ENCODE peak calls at places on chromosome 9, in seven cellular contexts. S is heart left ventricle, V is ovary, Q is SJSA1, U is A549, C is neural progenitor cell, X is cardiac muscle cell. N is an unnamed sample. For H3K4me1, the result is how much of the 10 kb centered on the place peaks cover.

GRCh38 chr9:70257991-70258691 is 637 bp upstream of the SMC5 start:
- DNase-seq in X (peak), U (no peak), C (peak), V (peak), S (peak), Q (no peak), N (peak)

GRCh38 chr9:105656131-105656921 is 5.9 kb upstream of the TAL2 start:
- DNase-seq in X (peak), V (no peak), S (peak), C (peak), Q (peak), U (peak), N (no peak)

GRCh38 chr9:88781500-88782391 is 209.5 kb upstream of the S1PR3 start:
- DNase-seq in Q (peak), U (no peak), X (peak), V (peak), S (peak), C (peak), N (peak)

GRCh38 chr9:489198-490197 is 274.8 kb downstream of the DOCK8 start:
- DNase-seq in X (no peak), S (no peak), V (no peak), C (no peak), U (no peak), Q (no peak), N (no peak)

GRCh38 chr9:109005678-109006077 is 7.6 kb downstream of the CTNNAL1 start:
- DNase-seq in X (no peak), Q (no peak), U (no peak), S (no peak), C (no peak), V (no peak), N (no peak)

GRCh38 chr9:97565262-97565661 is 63.8 kb downstream of the TMOD1 start:
- DNase-seq in V (no peak), Q (no peak), U (no peak), S (no peak), X (no peak), C (no peak), N (peak)

GRCh38 chr9:29212590-29213373 is 1639.5 kb upstream of the C9orf72 start:
- DNase-seq in U (peak), V (no peak), X (peak), C (peak), S (no peak), Q (no peak), N (no peak)

GRCh38 chr9:106419737-106420136 is 443.2 kb upstream of the ZNF462 start:
- DNase-seq in V (no peak), X (no peak), U (no peak), S (no peak), Q (peak), C (no peak), N (no peak)

GRCh38 chr9:137387034-137387890 is 35.7 kb downstream of the EXD3 start:
- DNase-seq in Q (no peak), S (peak), C (peak), V (no peak), X (no peak), U (no peak), N (no peak)

GRCh38 chr9:116497081-116497480 is 190.0 kb upstream of the TRIM32 start:
- DNase-seq in X (no peak), Q (no peak), U (no peak), C (no peak), S (peak), V (no peak), N (no peak)

GRCh38 chr9:137191691-137192447 is 3.4 kb downstream of the SSNA1 start:
- DNase-seq in V (no peak), Q (no peak), C (no peak), U (no peak), X (no peak), S (no peak), N (no peak)

GRCh38 chr9:70352356-70352755 is 62.1 kb downstream of the KLF9 start:
- DNase-seq in Q (no peak), U (no peak), S (no peak), V (no peak), X (no peak), C (no peak), N (no peak)

GRCh38 chr9:29449294-29449693 is 1876.0 kb upstream of the C9orf72 start:
- DNase-seq in S (no peak), V (no peak), Q (no peak), U (no peak), C (no peak), X (no peak), N (no peak)

GRCh38 chr9:20466328-20467008 is 155.8 kb downstream of the MLLT3 start:
- DNase-seq in U (no peak), S (no peak), X (no peak), Q (no peak), C (no peak), V (no peak), N (no peak)

GRCh38 chr9:108582716-108583115 is 273.1 kb downstream of the ACTL7B start:
- DNase-seq in C (no peak), V (no peak), U (no peak), S (no peak), X (no peak), Q (no peak), N (no peak)

GRCh38 chr9:95852059-95853032 is 23.1 kb upstream of the ERCC6L2 start:
- DNase-seq in S (no peak), U (peak), X (no peak), Q (peak), V (no peak), C (no peak), N (no peak)

GRCh38 chr9:36036253-36036779 is 397 bp upstream of the RECK start:
- DNase-seq in V (no peak), X (no peak), U (no peak), Q (no peak), S (no peak), C (no peak), N (no peak)

GRCh38 chr9:96121162-96121561 is 180.8 kb downstream of the HSD17B3 start:
- DNase-seq in S (no peak), X (no peak), U (no peak), C (no peak), V (no peak), Q (no peak), N (no peak)

GRCh38 chr9:108534741-108535140 is 321.0 kb downstream of the ACTL7B start:
- DNase-seq in S (no peak), U (no peak), X (no peak), C (no peak), Q (peak), V (no peak), N (no peak)

GRCh38 chr9:106590759-106591505 is 272.0 kb upstream of the ZNF462 start:
- DNase-seq in U (no peak), S (no peak), X (no peak), V (no peak), Q (no peak), C (no peak), N (no peak)

GRCh38 chr9:108865037-108865436 is 3.0 kb downstream of the ACTL7A start:
- DNase-seq in S (no peak), U (no peak), X (no peak), Q (no peak), V (no peak), C (no peak), N (no peak)

GRCh38 chr9:121745396-121745695 is 93.9 kb downstream of the DAB2IP start:
- DNase-seq in Q (no peak), X (no peak), U (no peak), C (no peak), S (no peak), V (no peak), N (no peak)
- H3K4me1 ChIP-seq in Q (under half), X (under half), U (under half), C (under half), S (half or more), V (under half), N (half or more)

GRCh38 chr9:93061791-93062299 is 3.3 kb downstream of the SUSD3 start:
- DNase-seq in S (no peak), V (peak), X (no peak), Q (no peak), C (peak), U (no peak), N (no peak)

GRCh38 chr9:93060746-93061259 is 2.3 kb downstream of the SUSD3 start:
- DNase-seq in X (no peak), U (no peak), Q (no peak), C (no peak), V (peak), S (no peak), N (no peak)

GRCh38 chr9:93062364-93062763 is 3.9 kb downstream of the SUSD3 start:
- DNase-seq in V (no peak), Q (no peak), X (no peak), S (no peak), C (no peak), U (no peak), N (no peak)

GRCh38 chr9:93059960-93060591 is 1.6 kb downstream of the SUSD3 start:
- DNase-seq in U (no peak), V (no peak), S (no peak), X (no peak), Q (no peak), C (no peak), N (no peak)

GRCh38 chr9:93061260-93061751 is 2.8 kb downstream of the SUSD3 start:
- DNase-seq in S (no peak), V (peak), Q (no peak), U (no peak), X (no peak), C (no peak), N (no peak)
- H3K4me1 ChIP-seq in S (under half), V (under half), Q (under half), U (under half), X (under half), C (under half), N (under half)

DNA sequence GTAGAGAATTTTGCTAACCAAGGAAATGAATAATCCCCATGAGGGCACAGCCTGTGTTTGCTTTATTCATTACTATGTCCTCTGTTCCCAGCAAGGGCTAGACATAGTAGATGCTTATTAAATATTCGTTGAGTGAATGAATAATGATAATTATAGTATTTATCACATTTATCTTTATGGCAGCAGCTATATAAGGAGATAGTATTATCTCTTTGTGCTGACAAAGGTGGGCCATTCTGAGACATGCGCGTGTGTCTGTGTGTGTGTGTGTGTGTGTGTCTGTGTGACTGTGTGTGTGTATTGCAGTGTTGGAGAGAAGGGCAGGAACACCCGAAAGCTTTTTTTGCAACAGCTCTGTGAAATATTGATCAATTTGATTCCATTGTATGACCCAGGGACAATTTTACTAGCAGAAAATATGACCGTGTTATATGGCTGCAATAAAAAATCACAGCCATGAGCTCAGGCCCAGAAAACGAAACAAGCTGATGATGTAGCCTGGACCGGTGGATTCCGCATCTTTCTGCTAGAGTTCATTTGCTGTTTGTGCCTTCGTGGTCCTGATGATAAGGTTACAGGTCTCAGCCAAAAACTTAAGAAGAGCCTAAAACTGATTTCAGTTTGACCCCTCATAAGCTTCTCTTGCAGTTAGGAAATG is 39.8 kb downstream of the ZNF618 start:
- DNase-seq in Q (no peak), X (no peak), S (no peak), V (no peak), C (no peak), U (no peak), N (no peak)
- H3K4me1 ChIP-seq in Q (under half), X (under half), S (under half), V (under half), C (under half), U (under half), N (under half)

DNA sequence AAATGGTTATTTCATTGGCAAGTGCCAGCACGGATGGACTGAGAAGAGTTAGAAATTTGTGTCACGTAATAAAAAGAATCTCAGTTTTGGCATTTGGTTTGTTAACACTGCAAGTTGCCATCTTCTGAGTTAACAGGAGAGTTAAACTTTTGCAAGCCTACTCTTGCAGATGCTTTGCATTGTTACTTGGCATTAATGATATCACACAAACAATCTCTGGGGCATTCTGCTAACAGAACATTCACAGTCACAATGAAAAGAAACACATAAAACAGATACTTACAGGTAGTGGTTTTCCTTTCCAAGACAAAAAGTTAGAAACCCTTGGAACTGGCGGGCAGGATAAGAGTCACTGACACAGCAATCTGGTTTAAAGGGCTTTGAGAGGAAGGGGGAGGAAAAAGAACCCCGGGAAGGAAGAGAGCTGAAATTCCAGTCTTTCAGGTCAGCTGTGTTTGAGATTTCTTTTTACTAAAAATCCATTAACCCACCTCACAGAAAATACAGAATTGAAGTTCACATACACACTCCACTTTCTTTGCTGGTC is 524 bp downstream of the FREM1 start:
- DNase-seq in C (no peak), V (no peak), U (no peak), S (no peak), X (peak), Q (peak), N (no peak)
- H3K4me1 ChIP-seq in C (under half), V (under half), U (under half), S (under half), X (under half), Q (under half), N (under half)

GRCh38 chr9:69174645-69175487 is 789 bp downstream of the TJP2 start:
- DNase-seq in S (peak), Q (peak), U (no peak), X (peak), C (peak), V (peak), N (peak)
- H3K4me1 ChIP-seq in S (half or more), Q (under half), U (under half), X (under half), C (under half), V (under half), N (under half)

GRCh38 chr9:94150890-94151660 is 66.8 kb downstream of the PTPDC1 start:
- DNase-seq in V (no peak), S (no peak), Q (no peak), C (no peak), U (no peak), X (no peak), N (no peak)
- H3K4me1 ChIP-seq in V (under half), S (under half), Q (under half), C (under half), U (under half), X (under half), N (under half)

GRCh38 chr9:124267271-124267807 is 9.6 kb downstream of the NEK6 start:
- DNase-seq in Q (peak), U (peak), V (no peak), X (no peak), C (peak), S (no peak), N (no peak)

GRCh38 chr9:124268248-124268647 is 10.5 kb downstream of the NEK6 start:
- DNase-seq in Q (no peak), X (no peak), S (no peak), C (no peak), U (no peak), V (no peak), N (no peak)

GRCh38 chr9:124264812-124265211 is 7.1 kb downstream of the NEK6 start:
- DNase-seq in V (no peak), S (no peak), Q (no peak), C (no peak), U (no peak), X (no peak), N (no peak)

GRCh38 chr9:124266139-124266825 is 8.5 kb downstream of the NEK6 start:
- DNase-seq in S (no peak), Q (peak), U (no peak), C (no peak), V (no peak), X (no peak), N (no peak)

DNA sequence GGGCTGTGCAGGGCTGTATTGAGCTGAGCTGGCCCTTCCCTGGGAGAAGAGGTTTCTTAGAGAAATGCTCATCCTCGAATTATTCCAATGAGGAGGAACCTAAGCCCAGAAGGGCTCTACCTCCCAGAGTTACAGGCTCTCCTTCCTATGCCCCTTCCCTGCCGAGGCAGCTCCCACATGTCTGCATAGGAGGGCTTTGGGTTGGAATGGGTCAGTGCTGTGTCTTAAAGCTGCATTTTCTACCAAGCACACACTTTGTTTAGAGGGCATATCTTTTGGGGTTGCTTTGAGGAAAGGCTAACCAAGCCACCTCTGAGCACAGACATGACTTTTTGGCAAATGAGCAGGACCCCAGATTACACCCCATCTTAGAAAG is 9.1 kb downstream of the NEK6 start:
- DNase-seq in V (no peak), Q (no peak), U (no peak), S (no peak), C (no peak), X (no peak), N (no peak)
- H3K4me1 ChIP-seq in V (under half), Q (half or more), U (half or more), S (under half), C (under half), X (under half), N (half or more)

DNA sequence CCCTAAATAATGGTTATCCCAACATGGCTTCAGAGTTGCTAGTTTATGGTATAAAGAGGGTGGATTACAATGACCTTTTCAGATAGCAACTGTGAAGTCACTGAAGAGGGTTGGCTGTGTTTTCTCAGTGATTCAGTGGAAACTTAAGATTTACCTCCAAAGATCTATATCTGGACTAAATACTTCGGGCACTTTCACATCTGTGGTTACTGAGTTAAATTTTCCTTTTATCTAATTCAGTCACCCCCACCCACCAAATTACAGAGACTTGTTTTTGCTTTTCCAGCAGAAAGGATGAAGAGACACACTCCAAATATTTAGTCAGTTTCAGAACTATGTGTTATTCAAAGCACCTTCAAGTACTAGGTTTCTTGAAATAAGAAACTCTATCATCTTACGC is 573.2 kb downstream of the CCDC171 start:
- DNase-seq in C (no peak), Q (no peak), U (no peak), V (no peak), S (no peak), X (no peak), N (no peak)
- H3K4me1 ChIP-seq in C (under half), Q (under half), U (under half), V (under half), S (under half), X (under half), N (under half)

DNA sequence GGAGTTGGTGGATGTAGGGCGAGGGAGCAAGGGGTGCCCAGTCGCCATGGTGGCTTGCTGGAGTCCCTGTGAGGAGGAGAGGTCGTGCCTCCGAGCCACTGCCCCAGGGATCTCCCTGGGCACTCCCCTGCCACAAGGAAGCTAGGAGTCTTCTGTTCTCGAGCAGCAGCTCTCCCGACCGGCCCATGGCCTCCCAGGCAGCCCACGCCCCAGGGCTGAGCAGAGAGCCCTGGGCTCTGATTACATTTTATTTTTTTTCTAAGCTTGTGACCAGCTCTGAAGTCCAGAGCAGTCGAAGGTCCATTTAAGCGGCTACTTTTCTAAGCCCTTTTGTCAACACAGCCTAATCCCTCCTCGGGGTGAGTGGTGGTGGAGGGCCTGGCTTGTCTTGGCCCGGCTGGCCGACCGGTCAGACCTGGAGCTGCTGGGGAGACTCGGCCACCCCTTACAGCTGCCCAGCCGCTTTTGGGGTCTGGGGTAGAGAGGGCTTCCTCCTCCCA is 2.1 kb downstream of the RXRA start:
- DNase-seq in U (no peak), S (peak), V (no peak), Q (no peak), C (peak), X (peak), N (no peak)
- H3K4me1 ChIP-seq in U (half or more), S (half or more), V (under half), Q (under half), C (half or more), X (half or more), N (half or more)

GRCh38 chr9:134724231-134724911 is 82.8 kb downstream of the COL5A1 start:
- DNase-seq in Q (peak), C (no peak), V (no peak), S (peak), U (no peak), X (no peak), N (peak)
- H3K4me1 ChIP-seq in Q (under half), C (under half), V (under half), S (under half), U (under half), X (under half), N (under half)

N was measured in right atrium auricular region.